ENCODE peak calls at places on chromosomes 1 and 21, in ten cellular contexts. U, M, Y, V, B, N, I, G, Z and S are unnamed samples. For H3K27me3, the result is how much of the 10 kb centered on the place peaks cover.

GRCh38 chr1:11707621-11708276 is 16.2 kb downstream of the DRAXIN start:
- DNase-seq in U (no peak), G (no peak), V (no peak), Z (peak), N (peak), B (no peak), M (peak), Y (peak), I (no peak), S (peak)

GRCh38 chr1:171910786-171911185 is 69.5 kb downstream of the DNM3 start:
- DNase-seq in G (no peak), Z (no peak), I (no peak), Y (no peak), U (peak), N (no peak), M (no peak), V (no peak), B (no peak), S (peak)

GRCh38 chr1:241990040-241990439 is 8.9 kb downstream of the MAP1LC3C start:
- DNase-seq in M (peak), I (peak), G (no peak), Z (no peak), N (peak), U (peak), B (no peak), Y (peak), V (no peak), S (peak)

GRCh38 chr1:109783436-109783835 is 19.7 kb upstream of the EPS8L3 start:
- DNase-seq in M (no peak), N (no peak), V (no peak), Z (peak), U (peak), I (peak), B (no peak), G (peak), Y (peak), S (peak)

GRCh38 chr1:23798662-23799142 is 1.9 kb downstream of the GALE start:
- DNase-seq in U (peak), Y (no peak), B (no peak), I (peak), V (no peak), Z (no peak), N (peak), G (no peak), M (no peak), S (peak)

GRCh38 chr1:1291023-1291528 is 10.8 kb downstream of the SCNN1D start:
- DNase-seq in B (no peak), N (peak), I (peak), U (no peak), V (no peak), G (no peak), Y (no peak), M (no peak), Z (no peak), S (no peak)

GRCh38 chr1:183588827-183589226 is 1.4 kb downstream of the NCF2 start:
- DNase-seq in I (no peak), Y (no peak), N (no peak), V (no peak), G (no peak), U (no peak), Z (no peak), M (no peak), B (no peak), S (no peak)

GRCh38 chr1:23101101-23101827 is 67.4 kb downstream of the LUZP1 start:
- DNase-seq in Y (no peak), G (no peak), N (no peak), Z (no peak), I (peak), V (no peak), M (no peak), U (no peak), B (no peak), S (no peak)

GRCh38 chr1:67479146-67479891 is 49.1 kb upstream of the SERBP1 start:
- DNase-seq in N (no peak), I (peak), Y (no peak), M (no peak), G (no peak), B (no peak), V (no peak), U (no peak), Z (peak), S (no peak)

GRCh38 chr1:109925159-109925990 is 14.7 kb downstream of the CSF1 start:
- DNase-seq in I (no peak), B (no peak), M (no peak), V (no peak), Y (no peak), Z (no peak), G (no peak), N (peak), U (no peak), S (no peak)

GRCh38 chr1:223708001-223708359 is 4.4 kb upstream of the CAPN2 start:
- DNase-seq in G (no peak), U (no peak), I (no peak), N (no peak), Y (no peak), M (no peak), V (no peak), B (no peak), Z (no peak), S (no peak)

GRCh38 chr1:37998913-37999433 is 6.3 kb downstream of the FHL3 start:
- DNase-seq in Y (no peak), I (no peak), N (no peak), V (no peak), Z (no peak), M (no peak), B (no peak), G (no peak), U (no peak), S (no peak)

GRCh38 chr1:181095763-181096184 is 7.3 kb downstream of the IER5 start:
- DNase-seq in B (no peak), G (no peak), Z (no peak), M (no peak), V (no peak), I (no peak), U (no peak), N (no peak), Y (no peak), S (no peak)

GRCh38 chr1:66135165-66135564 is 342.5 kb downstream of the PDE4B start:
- DNase-seq in M (no peak), Y (no peak), U (no peak), G (no peak), V (no peak), B (no peak), Z (no peak), I (no peak), N (no peak), S (no peak)
- H3K27me3 ChIP-seq in M (under half), Y (under half), U (under half), G (under half), V (under half), B (under half), Z (under half), I (under half), N (under half), S (under half)

GRCh38 chr1:20552728-20553571 is 577 bp downstream of the FAM43B start:
- DNase-seq in G (peak), B (peak), Y (no peak), M (no peak), V (no peak), U (peak), I (peak), Z (no peak), N (peak), S (peak)
- H3K27me3 ChIP-seq in G (half or more), B (half or more), Y (half or more), M (half or more), V (half or more), U (half or more), I (under half), Z (under half), N (half or more), S (under half)

GRCh38 chr1:212556822-212557549 is 51.6 kb upstream of the ATF3 start:
- DNase-seq in M (no peak), Y (no peak), G (no peak), I (no peak), U (no peak), N (no peak), Z (no peak), V (no peak), B (no peak), S (no peak)

GRCh38 chr1:212558665-212559480 is 49.7 kb upstream of the ATF3 start:
- DNase-seq in V (peak), B (peak), G (peak), U (peak), Y (peak), M (peak), I (peak), Z (peak), N (peak), S (peak)

GRCh38 chr1:212554401-212554800 is 54.2 kb upstream of the ATF3 start:
- DNase-seq in V (no peak), I (no peak), Y (no peak), N (no peak), G (no peak), Z (no peak), M (no peak), U (no peak), B (no peak), S (no peak)

GRCh38 chr1:212557739-212558664 is 50.6 kb upstream of the ATF3 start:
- DNase-seq in U (peak), I (peak), M (no peak), G (peak), Z (peak), N (peak), B (peak), V (no peak), Y (peak), S (peak)

GRCh38 chr1:212555426-212555825 is 53.1 kb upstream of the ATF3 start:
- DNase-seq in I (no peak), N (no peak), M (no peak), Y (no peak), G (no peak), V (no peak), Z (no peak), U (no peak), B (no peak), S (peak)
- H3K27me3 ChIP-seq in I (under half), N (under half), M (under half), Y (under half), G (under half), V (under half), Z (under half), U (under half), B (under half), S (under half)

GRCh38 chr1:6972390-6972789 is 187.1 kb downstream of the CAMTA1 start:
- DNase-seq in I (no peak), Z (no peak), V (no peak), M (no peak), G (no peak), Y (no peak), U (no peak), N (peak), B (no peak), S (no peak)
- H3K27me3 ChIP-seq in I (under half), Z (under half), V (under half), M (under half), G (under half), Y (under half), U (under half), N (under half), B (under half), S (under half)

GRCh38 chr21:18902641-18903040 is 499.1 kb upstream of the TMPRSS15 start:
- DNase-seq in B (no peak), Y (no peak), N (no peak), U (no peak), Z (no peak), G (no peak), I (no peak), M (peak), V (no peak), S (no peak)
- H3K27me3 ChIP-seq in B (under half), Y (under half), N (under half), U (under half), Z (under half), G (under half), I (under half), M (under half), V (under half), S (under half)

GRCh38 chr1:47536646-47537118 is 98.8 kb downstream of the FOXD2 start:
- DNase-seq in G (no peak), B (no peak), U (no peak), Y (no peak), M (peak), Z (peak), I (no peak), V (no peak), N (peak), S (no peak)

GRCh38 chr1:47534040-47534328 is 96.1 kb downstream of the FOXD2 start:
- DNase-seq in Y (no peak), U (no peak), G (no peak), I (peak), V (no peak), Z (no peak), B (no peak), M (no peak), N (no peak), S (no peak)

GRCh38 chr1:47534417-47534816 is 96.6 kb downstream of the FOXD2 start:
- DNase-seq in U (no peak), N (no peak), Z (no peak), I (peak), G (no peak), V (no peak), M (no peak), Y (no peak), B (no peak), S (no peak)

GRCh38 chr1:47537966-47538365 is 100.1 kb downstream of the FOXD2 start:
- DNase-seq in Z (no peak), I (no peak), Y (no peak), M (no peak), G (no peak), B (no peak), V (no peak), N (no peak), U (no peak), S (no peak)

DNA sequence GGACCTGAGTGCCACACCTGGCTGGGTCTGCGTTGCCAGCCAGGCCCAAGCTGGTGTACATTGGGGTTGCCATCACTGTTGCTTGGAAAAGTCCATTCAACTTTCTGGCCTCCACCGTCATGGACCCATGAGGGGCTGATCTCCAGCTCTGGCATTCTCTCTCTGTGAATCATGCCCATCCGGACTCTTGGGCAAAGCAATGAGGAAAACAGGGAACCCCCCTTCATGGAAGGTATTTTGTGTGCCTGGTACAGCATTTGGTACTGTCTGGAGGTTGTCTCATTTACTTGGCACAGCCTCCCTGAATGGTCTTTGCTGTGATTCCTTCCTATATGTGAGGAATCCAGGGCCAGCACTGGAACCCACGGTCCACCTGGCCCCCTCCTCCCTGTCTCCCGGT is 99.4 kb downstream of the FOXD2 start:
- DNase-seq in V (no peak), B (no peak), N (no peak), Z (no peak), I (no peak), U (no peak), M (no peak), Y (no peak), G (no peak), S (no peak)
- H3K27me3 ChIP-seq in V (under half), B (under half), N (under half), Z (under half), I (under half), U (under half), M (under half), Y (under half), G (under half), S (under half)

DNA sequence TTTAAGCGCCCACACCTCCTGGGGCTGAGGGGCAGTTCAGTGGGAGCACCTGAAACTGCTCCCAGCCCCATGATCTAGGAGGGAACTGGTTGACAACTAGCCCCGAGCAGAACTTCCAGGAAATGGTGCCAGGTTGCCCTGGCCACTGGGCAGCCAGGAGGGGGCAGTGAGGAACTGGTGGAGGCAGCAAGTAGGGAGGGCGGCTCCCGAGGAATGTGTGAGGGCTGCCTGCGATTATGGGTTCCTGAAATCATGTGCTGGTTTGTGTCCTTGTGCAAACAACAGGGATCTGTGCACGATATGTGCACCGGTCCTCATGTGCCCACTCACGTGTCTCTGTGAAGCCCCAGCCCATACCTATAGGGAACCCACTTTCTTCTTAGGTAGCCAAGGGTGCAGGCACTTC is 9.9 kb downstream of the GPR3 start:
- DNase-seq in M (peak), I (peak), N (peak), Y (peak), Z (peak), G (peak), U (peak), B (no peak), V (no peak), S (peak)
- H3K27me3 ChIP-seq in M (under half), I (under half), N (under half), Y (under half), Z (under half), G (under half), U (under half), B (under half), V (under half), S (under half)

GRCh38 chr1:47713333-47713953 is 275.6 kb downstream of the FOXD2 start:
- DNase-seq in U (no peak), M (no peak), G (no peak), I (no peak), Y (no peak), V (no peak), B (no peak), Z (no peak), N (no peak), S (no peak)

GRCh38 chr1:47713960-47714359 is 276.1 kb downstream of the FOXD2 start:
- DNase-seq in M (no peak), G (no peak), Y (no peak), I (no peak), V (no peak), N (no peak), Z (no peak), U (no peak), B (no peak), S (no peak)

GRCh38 chr1:47712596-47713299 is 274.9 kb downstream of the FOXD2 start:
- DNase-seq in Y (no peak), G (no peak), V (no peak), Z (no peak), U (no peak), I (no peak), M (no peak), N (no peak), B (no peak), S (no peak)

GRCh38 chr1:47711848-47712492 is 274.1 kb downstream of the FOXD2 start:
- DNase-seq in V (no peak), I (no peak), G (no peak), Y (no peak), Z (no peak), N (no peak), B (no peak), U (no peak), M (no peak), S (no peak)

GRCh38 chr1:47714368-47714767 is 276.5 kb downstream of the FOXD2 start:
- DNase-seq in N (no peak), V (no peak), Z (no peak), I (no peak), M (no peak), U (no peak), B (no peak), G (no peak), Y (no peak), S (no peak)
- H3K27me3 ChIP-seq in N (under half), V (under half), Z (under half), I (half or more), M (under half), U (half or more), B (half or more), G (half or more), Y (half or more), S (under half)

GRCh38 chr1:197909346-197909745 is 6.9 kb downstream of the C1orf53 start:
- DNase-seq in Y (no peak), B (peak), Z (no peak), M (no peak), I (no peak), V (no peak), G (no peak), U (no peak), N (no peak), S (no peak)

GRCh38 chr1:197910120-197911110 is 6.8 kb upstream of the LHX9 start:
- DNase-seq in M (no peak), B (peak), U (peak), V (no peak), G (peak), Y (no peak), Z (no peak), I (no peak), N (peak), S (no peak)

GRCh38 chr1:197912739-197913494 is 4.3 kb upstream of the LHX9 start:
- DNase-seq in N (peak), Y (no peak), V (no peak), M (no peak), I (no peak), Z (no peak), U (peak), B (peak), G (peak), S (no peak)

GRCh38 chr1:197911857-197912696 is 5.1 kb upstream of the LHX9 start:
- DNase-seq in Y (no peak), V (no peak), U (peak), Z (no peak), N (peak), I (no peak), G (peak), B (peak), M (no peak), S (no peak)

GRCh38 chr1:197911172-197911856 is 5.9 kb upstream of the LHX9 start:
- DNase-seq in M (no peak), V (no peak), B (peak), G (peak), Z (no peak), Y (no peak), U (peak), N (peak), I (peak), S (no peak)
- H3K27me3 ChIP-seq in M (under half), V (half or more), B (half or more), G (half or more), Z (half or more), Y (half or more), U (half or more), N (half or more), I (half or more), S (half or more)